ENCODE peak calls at places on chromosome 4, in five cellular contexts. T is CD4-positive, alpha-beta T cell; B is upper lobe of left lung; S is cardiac muscle cell; X is MM.1S. R is an unnamed sample.

GRCh38 chr4:114417214-114417613 is 181.4 kb upstream of the UGT8 start:
- DNase-seq in S (no peak), B (no peak), X (no peak), T (no peak), R (no peak)

GRCh38 chr4:7539659-7540058 is 104.9 kb upstream of the PSAPL1 start:
- DNase-seq in T (no peak), B (no peak), X (no peak), S (no peak), R (no peak)

GRCh38 chr4:156242390-156242789 is 288.7 kb upstream of the CTSO start:
- DNase-seq in T (no peak), X (no peak), B (no peak), S (no peak), R (no peak)

GRCh38 chr4:37188100-37188499 is 56.4 kb upstream of the NWD2 start:
- DNase-seq in T (no peak), S (no peak), B (no peak), X (peak; percentile 13), R (no peak)

GRCh38 chr4:4689694-4690440 is 148.0 kb upstream of the STX18 start:
- DNase-seq in B (no peak), X (peak; percentile 96), T (no peak), S (no peak), R (no peak)

GRCh38 chr4:3659131-3659530 is 107.1 kb upstream of the ADRA2C start:
- DNase-seq in S (no peak), X (no peak), B (no peak), T (no peak), R (no peak)

GRCh38 chr4:180827193-180827592 is 1416.0 kb upstream of the TENM3 start:
- DNase-seq in B (no peak), T (no peak), S (peak; percentile 9), X (no peak), R (no peak)

GRCh38 chr4:26238782-26239647 is 81.8 kb upstream of the RBPJ start:
- DNase-seq in X (no peak), T (no peak), B (no peak), S (no peak), R (no peak)

GRCh38 chr4:122500852-122501501 is 44.5 kb upstream of the IL2 start:
- DNase-seq in X (no peak), T (no peak), S (no peak), B (no peak), R (no peak)

GRCh38 chr4:38730493-38730829 is 52.3 kb downstream of the TLR10 start:
- DNase-seq in S (no peak), X (no peak), T (no peak), B (no peak), R (no peak)

GRCh38 chr4:145482209-145483021 is 762 bp downstream of the SMAD1 start:
- DNase-seq in B (peak; percentile 50), S (peak; percentile 77), T (no peak), X (peak; percentile 53), R (no peak)
- TF ChIP-seq CTCF in B (no peak), S (peak; percentile 22), T (no peak), X (no peak), R (no peak)

GRCh38 chr4:153465922-153466636 is at the start of gene TMEM131L:
- DNase-seq in T (peak; percentile 62), S (peak; percentile 88), X (peak; percentile 67), B (peak; percentile 76), R (no peak)
- TF ChIP-seq CTCF in T (peak; percentile 19), S (peak; percentile 14), X (no peak), B (peak; percentile 14), R (no peak)

GRCh38 chr4:127126718-127127117 is 506.0 kb upstream of the INTU start:
- DNase-seq in B (no peak), X (no peak), S (no peak), T (no peak), R (no peak)

GRCh38 chr4:127120706-127121105 is 512.1 kb upstream of the INTU start:
- DNase-seq in X (no peak), B (no peak), T (no peak), S (no peak), R (no peak)

GRCh38 chr4:127124919-127125318 is 507.8 kb upstream of the INTU start:
- DNase-seq in T (no peak), S (no peak), X (no peak), B (no peak), R (no peak)
- TF ChIP-seq CTCF in T (no peak), S (no peak), X (peak; percentile 15), B (no peak), R (peak; percentile 28)

GRCh38 chr4:16289872-16290554 is 63.7 kb upstream of the TAPT1 start:
- DNase-seq in X (peak; percentile 24), T (no peak), B (no peak), S (peak; percentile 44), R (no peak)
- TF ChIP-seq CTCF in X (peak; percentile 64), T (peak; percentile 69), B (peak; percentile 54), S (peak; percentile 53), R (peak; percentile 73)